ENCODE peak calls at places on chromosomes 2 and 18, in seven cellular contexts. One of them, this sample, is unnamed.

GRCh38 chr18:48036191-48036590 is 105.7 kb upstream of the SMAD2 start:
- DNase-seq in T-helper 2 cell: no peak
- DNase-seq in activated naive CD4-positive, alpha-beta T cell: no peak
- DNase-seq in K562: no peak
- DNase-seq in omental fat pad: no peak
- DNase-seq in NCI-H510A: no peak
- DNase-seq in cardiac septum: peak
- DNase-seq in this sample: peak

GRCh38 chr2:36663851-36664715 is 32.4 kb upstream of the VIT start:
- DNase-seq in T-helper 2 cell: no peak
- DNase-seq in activated naive CD4-positive, alpha-beta T cell: no peak
- DNase-seq in K562: peak
- DNase-seq in omental fat pad: no peak
- DNase-seq in NCI-H510A: no peak
- DNase-seq in cardiac septum: no peak
- DNase-seq in this sample: no peak

GRCh38 chr2:232927041-232927792 is 57.2 kb downstream of the SNORC start:
- DNase-seq in T-helper 2 cell: no peak
- DNase-seq in activated naive CD4-positive, alpha-beta T cell: no peak
- DNase-seq in K562: peak
- DNase-seq in omental fat pad: no peak
- DNase-seq in NCI-H510A: no peak
- DNase-seq in cardiac septum: no peak
- DNase-seq in this sample: no peak

GRCh38 chr2:68888038-68888704 is 17.0 kb upstream of the BMP10 start:
- DNase-seq in T-helper 2 cell: no peak
- DNase-seq in activated naive CD4-positive, alpha-beta T cell: no peak
- DNase-seq in K562: no peak
- DNase-seq in omental fat pad: no peak
- DNase-seq in NCI-H510A: no peak
- DNase-seq in cardiac septum: no peak
- DNase-seq in this sample: no peak

GRCh38 chr2:112312821-112313220 is 37.4 kb downstream of the ZC3H6 start:
- DNase-seq in T-helper 2 cell: no peak
- DNase-seq in activated naive CD4-positive, alpha-beta T cell: no peak
- DNase-seq in K562: no peak
- DNase-seq in omental fat pad: no peak
- DNase-seq in NCI-H510A: no peak
- DNase-seq in cardiac septum: no peak
- DNase-seq in this sample: no peak

GRCh38 chr2:181054843-181055242 is 74.4 kb downstream of the UBE2E3 start:
- DNase-seq in T-helper 2 cell: no peak
- DNase-seq in activated naive CD4-positive, alpha-beta T cell: no peak
- DNase-seq in K562: no peak
- DNase-seq in omental fat pad: no peak
- DNase-seq in NCI-H510A: no peak
- DNase-seq in cardiac septum: no peak
- DNase-seq in this sample: no peak

GRCh38 chr2:129055829-129056228 is 737.2 kb upstream of the HS6ST1 start:
- DNase-seq in T-helper 2 cell: no peak
- DNase-seq in activated naive CD4-positive, alpha-beta T cell: no peak
- DNase-seq in K562: no peak
- DNase-seq in omental fat pad: no peak
- DNase-seq in NCI-H510A: no peak
- DNase-seq in cardiac septum: no peak
- DNase-seq in this sample: no peak

GRCh38 chr18:51765712-51766360 is 568.4 kb upstream of the MEX3C start:
- DNase-seq in T-helper 2 cell: no peak
- DNase-seq in activated naive CD4-positive, alpha-beta T cell: no peak
- DNase-seq in K562: no peak
- DNase-seq in omental fat pad: no peak
- DNase-seq in NCI-H510A: no peak
- DNase-seq in cardiac septum: no peak
- DNase-seq in this sample: no peak

GRCh38 chr2:38528008-38528442 is 74.7 kb downstream of the HNRNPLL start:
- DNase-seq in T-helper 2 cell: peak
- DNase-seq in activated naive CD4-positive, alpha-beta T cell: no peak
- DNase-seq in K562: peak
- DNase-seq in omental fat pad: no peak
- DNase-seq in NCI-H510A: peak
- DNase-seq in cardiac septum: no peak
- DNase-seq in this sample: no peak

GRCh38 chr2:72813841-72814240 is 12.0 kb downstream of the EXOC6B start:
- DNase-seq in T-helper 2 cell: no peak
- DNase-seq in activated naive CD4-positive, alpha-beta T cell: no peak
- DNase-seq in K562: no peak
- DNase-seq in omental fat pad: no peak
- DNase-seq in NCI-H510A: no peak
- DNase-seq in cardiac septum: no peak
- DNase-seq in this sample: no peak